ENCODE peak calls at places on chromosomes 6 and 20, in eight cellular contexts. G is AG04450, D is cardiac muscle cell, L is uterus, H is pancreas, Q is psoas muscle, O is PC-3, S is GM23248. E is an unnamed sample. For H3K27me3, the result is how much of the 10 kb centered on the place peaks cover.

GRCh38 chr20:1879369-1879768 is 15.8 kb upstream of the SIRPA start:
- DNase-seq in G (no peak), D (no peak), L (no peak), H (no peak), Q (peak), O (no peak), S (no peak), E (no peak)

GRCh38 chr20:11849976-11850670 is 67.6 kb upstream of the BTBD3 start:
- DNase-seq in G (no peak), D (peak), L (peak), H (peak), Q (peak), O (peak), S (peak), E (no peak)

GRCh38 chr6:101544286-101544685 is 150.8 kb downstream of the GRIK2 start:
- DNase-seq in G (no peak), D (no peak), L (no peak), H (no peak), Q (no peak), O (peak), S (peak), E (no peak)

GRCh38 chr6:149060300-149060984 is 257.1 kb upstream of the TAB2 start:
- DNase-seq in G (no peak), D (peak), L (no peak), H (no peak), Q (no peak), O (no peak), S (no peak), E (no peak)

GRCh38 chr20:2261105-2261504 is 34.7 kb upstream of the TGM3 start:
- DNase-seq in G (no peak), D (no peak), L (no peak), H (no peak), Q (no peak), O (peak), S (peak), E (no peak)

GRCh38 chr20:58542411-58543095 is 27.4 kb upstream of the APCDD1L start:
- DNase-seq in G (no peak), D (no peak), L (no peak), H (no peak), Q (no peak), O (peak), S (peak), E (no peak)

GRCh38 chr20:12177657-12178293 is 260.1 kb downstream of the BTBD3 start:
- DNase-seq in G (no peak), D (no peak), L (no peak), H (no peak), Q (no peak), O (peak), S (no peak), E (no peak)

GRCh38 chr20:43837856-43838702 is 76.6 kb upstream of the TOX2 start:
- DNase-seq in G (no peak), D (no peak), L (no peak), H (no peak), Q (no peak), O (no peak), S (no peak), E (no peak)

GRCh38 chr6:168709034-168709433 is 268.1 kb downstream of the SMOC2 start:
- DNase-seq in G (no peak), D (no peak), L (no peak), H (no peak), Q (no peak), O (no peak), S (no peak), E (no peak)

GRCh38 chr6:109793793-109794192 is 102.7 kb downstream of the FIG4 start:
- DNase-seq in G (peak), D (peak), L (peak), H (peak), Q (no peak), O (peak), S (peak), E (no peak)

GRCh38 chr6:161413361-161413771 is 139.5 kb upstream of the AGPAT4 start:
- DNase-seq in G (no peak), D (no peak), L (no peak), H (no peak), Q (peak), O (no peak), S (no peak), E (no peak)

GRCh38 chr6:168297643-168298042 is 21.9 kb downstream of the DACT2 start:
- DNase-seq in G (no peak), D (no peak), L (no peak), H (no peak), Q (no peak), O (no peak), S (no peak), E (no peak)

GRCh38 chr20:64131406-64131805 is 24.0 kb upstream of the NPBWR2 start:
- DNase-seq in G (no peak), D (peak), L (no peak), H (no peak), Q (no peak), O (peak), S (peak), E (peak)

GRCh38 chr6:44762496-44762895 is 375.0 kb downstream of the CDC5L start:
- DNase-seq in G (no peak), D (no peak), L (no peak), H (no peak), Q (no peak), O (no peak), S (no peak), E (no peak)

GRCh38 chr6:73655341-73655917 is 1.6 kb upstream of the SLC17A5 start:
- DNase-seq in G (no peak), D (no peak), L (no peak), H (no peak), Q (no peak), O (no peak), S (peak), E (no peak)

GRCh38 chr20:17606001-17606400 is 36.1 kb downstream of the DSTN start:
- DNase-seq in G (no peak), D (no peak), L (no peak), H (no peak), Q (no peak), O (no peak), S (no peak), E (no peak)

GRCh38 chr20:37803476-37804307 is 99.2 kb upstream of the VSTM2L start:
- DNase-seq in G (no peak), D (no peak), L (no peak), H (no peak), Q (no peak), O (no peak), S (no peak), E (no peak)

GRCh38 chr20:51492167-51493092 is 50.1 kb downstream of the NFATC2 start:
- DNase-seq in G (no peak), D (peak), L (peak), H (peak), Q (peak), O (no peak), S (peak), E (no peak)

GRCh38 chr6:155968921-155969320 is 513.3 kb upstream of the NOX3 start:
- DNase-seq in G (no peak), D (no peak), L (no peak), H (no peak), Q (no peak), O (no peak), S (no peak), E (no peak)

GRCh38 chr6:164185342-164185920 is 770.9 kb downstream of the QKI start:
- DNase-seq in G (no peak), D (no peak), L (no peak), H (no peak), Q (no peak), O (no peak), S (no peak), E (no peak)

GRCh38 chr6:136031982-136032381 is 180.5 kb downstream of the PDE7B start:
- DNase-seq in G (no peak), D (peak), L (no peak), H (no peak), Q (no peak), O (peak), S (peak), E (no peak)

GRCh38 chr6:144352310-144352709 is 67.2 kb downstream of the UTRN start:
- DNase-seq in G (no peak), D (peak), L (no peak), H (no peak), Q (no peak), O (no peak), S (no peak), E (no peak)

GRCh38 chr6:125153541-125154183 is at the start of gene TPD52L1:
- DNase-seq in G (no peak), D (peak), L (peak), H (peak), Q (peak), O (peak), S (peak), E (peak)

GRCh38 chr6:132780770-132781371 is 17.6 kb downstream of the SLC18B1 start:
- DNase-seq in G (no peak), D (peak), L (no peak), H (no peak), Q (no peak), O (peak), S (peak), E (no peak)

GRCh38 chr6:2951723-2952122 is 19.6 kb downstream of the SERPINB6 start:
- DNase-seq in G (no peak), D (no peak), L (no peak), H (peak), Q (no peak), O (no peak), S (no peak), E (no peak)

GRCh38 chr20:60009826-60010616 is 51.8 kb downstream of the CDH26 start:
- DNase-seq in G (no peak), D (no peak), L (no peak), H (no peak), Q (no peak), O (peak), S (peak), E (no peak)

GRCh38 chr6:90548001-90548400 is 38.9 kb downstream of the MAP3K7 start:
- DNase-seq in G (no peak), D (no peak), L (no peak), H (no peak), Q (no peak), O (no peak), S (peak), E (no peak)

GRCh38 chr20:61056627-61057312 is 195.3 kb upstream of the CDH4 start:
- DNase-seq in G (no peak), D (no peak), L (no peak), H (no peak), Q (no peak), O (no peak), S (no peak), E (no peak)

GRCh38 chr6:133547136-133547535 is 306.0 kb downstream of the EYA4 start:
- DNase-seq in G (no peak), D (no peak), L (no peak), H (no peak), Q (no peak), O (no peak), S (no peak), E (no peak)

GRCh38 chr20:61185181-61185580 is 66.9 kb upstream of the CDH4 start:
- DNase-seq in G (no peak), D (no peak), L (no peak), H (no peak), Q (no peak), O (no peak), S (no peak), E (no peak)

GRCh38 chr6:21906826-21907225 is 313.3 kb downstream of the SOX4 start:
- DNase-seq in G (no peak), D (no peak), L (no peak), H (no peak), Q (no peak), O (peak), S (no peak), E (no peak)

GRCh38 chr6:98041072-98041471 is 758.1 kb upstream of the MMS22L start:
- DNase-seq in G (no peak), D (no peak), L (no peak), H (no peak), Q (no peak), O (no peak), S (no peak), E (no peak)

GRCh38 chr6:158518196-158519127 is 41.4 kb upstream of the TMEM181 start:
- DNase-seq in G (peak), D (peak), L (peak), H (peak), Q (no peak), O (peak), S (peak), E (peak)

GRCh38 chr6:144878577-144878976 is 593.4 kb downstream of the UTRN start:
- DNase-seq in G (no peak), D (no peak), L (no peak), H (no peak), Q (no peak), O (no peak), S (no peak), E (no peak)

GRCh38 chr6:1952726-1953360 is 292.6 kb downstream of the GMDS start:
- DNase-seq in G (peak), D (peak), L (no peak), H (no peak), Q (no peak), O (peak), S (peak), E (no peak)

GRCh38 chr6:40893021-40893420 is 146.0 kb downstream of the UNC5CL start:
- DNase-seq in G (no peak), D (no peak), L (no peak), H (no peak), Q (no peak), O (no peak), S (no peak), E (no peak)
- H3K27ac ChIP-seq in G (no peak), D (no peak), L (no peak), H (no peak), Q (no peak), O (no peak), S (no peak), E (no peak)

DNA sequence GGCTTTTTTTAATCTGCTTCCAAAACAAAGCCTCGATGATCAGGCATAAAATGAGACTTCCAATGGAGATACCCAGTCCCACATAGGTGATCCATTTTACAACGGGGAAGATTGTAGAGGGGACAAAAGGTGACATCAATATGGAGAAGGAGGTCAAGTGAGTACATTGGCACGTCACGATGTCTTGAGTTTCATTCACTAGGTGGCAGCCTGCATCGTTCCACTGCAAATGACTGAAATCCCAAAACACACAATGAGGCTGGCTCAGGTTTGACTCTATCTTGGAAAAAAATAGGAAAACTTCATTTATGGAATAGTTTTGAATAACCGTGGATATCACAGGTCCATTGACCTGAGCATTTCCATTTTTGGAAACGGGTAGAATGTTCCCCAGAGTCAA is 32.5 kb downstream of the ADGRF1 start:
- DNase-seq in G (no peak), D (peak), L (no peak), H (no peak), Q (no peak), O (no peak), S (no peak), E (no peak)
- H3K27me3 ChIP-seq in G (under half), D (under half), L (under half), H (under half), Q (under half), O (under half), S (under half), E (under half)

GRCh38 chr6:41058783-41059181 is 5.8 kb downstream of the APOBEC2 start:
- DNase-seq in G (no peak), D (no peak), L (no peak), H (no peak), Q (peak), O (no peak), S (no peak), E (no peak)
- H3K4me3 ChIP-seq in G (no peak), D (no peak), L (no peak), H (no peak), Q (peak), O (no peak), S (no peak), E (no peak)

GRCh38 chr20:47265984-47266383 is 90.5 kb downstream of the ZMYND8 start:
- DNase-seq in G (no peak), D (no peak), L (no peak), H (no peak), Q (no peak), O (no peak), S (no peak), E (no peak)
- H3K27ac ChIP-seq in G (no peak), D (no peak), L (no peak), H (no peak), Q (no peak), O (no peak), S (no peak), E (no peak)

E was measured in dorsolateral prefrontal cortex.